ENCODE peak calls at places on chromosomes 13 and 19, in nine cellular contexts. One of them, this sample, is unnamed.

GRCh38 chr19:19170053-19170945 is at the start of gene MEF2B:
- DNase-seq in activated CD4-positive, alpha-beta T cell treated with anti-CD3 and anti-CD28 coated beads for 48 hours: peak; percentile 91
- DNase-seq in anterior cingulate cortex: peak; percentile 64
- DNase-seq in ovary: peak; percentile 37
- DNase-seq in pancreas: peak; percentile 67
- DNase-seq in NCI-H82: peak; percentile 96
- DNase-seq in HFF-Myc: no peak
- DNase-seq in progenitor cell of endocrine pancreas: peak; percentile 77
- DNase-seq in CD8-positive, alpha-beta memory T cell: peak; percentile 80
- DNase-seq in this sample: no peak

GRCh38 chr13:110261166-110262081 is 45.5 kb downstream of the COL4A1 start:
- DNase-seq in CD8-positive, alpha-beta memory T cell: no peak
- DNase-seq in pancreas: no peak
- DNase-seq in anterior cingulate cortex: no peak
- DNase-seq in HFF-Myc: no peak
- DNase-seq in ovary: no peak
- DNase-seq in progenitor cell of endocrine pancreas: no peak
- DNase-seq in NCI-H82: no peak
- DNase-seq in activated CD4-positive, alpha-beta T cell treated with anti-CD3 and anti-CD28 coated beads for 48 hours: no peak
- DNase-seq in this sample: no peak

GRCh38 chr13:111856571-111856970 is 210.4 kb upstream of the SOX1 start:
- DNase-seq in NCI-H82: no peak
- DNase-seq in anterior cingulate cortex: no peak
- DNase-seq in ovary: no peak
- DNase-seq in progenitor cell of endocrine pancreas: no peak
- DNase-seq in HFF-Myc: no peak
- DNase-seq in CD8-positive, alpha-beta memory T cell: no peak
- DNase-seq in pancreas: no peak
- DNase-seq in activated CD4-positive, alpha-beta T cell treated with anti-CD3 and anti-CD28 coated beads for 48 hours: no peak
- DNase-seq in this sample: no peak

GRCh38 chr19:4083677-4084546 is 17.2 kb upstream of the ZBTB7A start:
- DNase-seq in ovary: no peak
- DNase-seq in CD8-positive, alpha-beta memory T cell: no peak
- DNase-seq in pancreas: no peak
- DNase-seq in anterior cingulate cortex: no peak
- DNase-seq in progenitor cell of endocrine pancreas: no peak
- DNase-seq in activated CD4-positive, alpha-beta T cell treated with anti-CD3 and anti-CD28 coated beads for 48 hours: peak; percentile 41
- DNase-seq in NCI-H82: no peak
- DNase-seq in HFF-Myc: no peak
- DNase-seq in this sample: no peak

GRCh38 chr13:42190529-42190928 is 81.4 kb upstream of the AKAP11 start:
- DNase-seq in CD8-positive, alpha-beta memory T cell: no peak
- DNase-seq in HFF-Myc: no peak
- DNase-seq in ovary: no peak
- DNase-seq in activated CD4-positive, alpha-beta T cell treated with anti-CD3 and anti-CD28 coated beads for 48 hours: no peak
- DNase-seq in pancreas: no peak
- DNase-seq in anterior cingulate cortex: no peak
- DNase-seq in progenitor cell of endocrine pancreas: no peak
- DNase-seq in NCI-H82: no peak
- DNase-seq in this sample: no peak

GRCh38 chr19:5460748-5461147 is 5.5 kb downstream of the ZNRF4 start:
- DNase-seq in pancreas: no peak
- DNase-seq in ovary: no peak
- DNase-seq in CD8-positive, alpha-beta memory T cell: no peak
- DNase-seq in NCI-H82: no peak
- DNase-seq in anterior cingulate cortex: no peak
- DNase-seq in activated CD4-positive, alpha-beta T cell treated with anti-CD3 and anti-CD28 coated beads for 48 hours: no peak
- DNase-seq in progenitor cell of endocrine pancreas: no peak
- DNase-seq in HFF-Myc: no peak
- DNase-seq in this sample: no peak

GRCh38 chr19:13149628-13150186 is 468 bp downstream of the STX10 start:
- DNase-seq in CD8-positive, alpha-beta memory T cell: no peak
- DNase-seq in NCI-H82: peak; percentile 67
- DNase-seq in ovary: peak; percentile 49
- DNase-seq in anterior cingulate cortex: no peak
- DNase-seq in pancreas: no peak
- DNase-seq in activated CD4-positive, alpha-beta T cell treated with anti-CD3 and anti-CD28 coated beads for 48 hours: peak; percentile 58
- DNase-seq in HFF-Myc: no peak
- DNase-seq in progenitor cell of endocrine pancreas: peak; percentile 48
- DNase-seq in this sample: no peak

GRCh38 chr13:24202215-24202614 is 41.7 kb downstream of the SPATA13 start:
- DNase-seq in pancreas: no peak
- DNase-seq in activated CD4-positive, alpha-beta T cell treated with anti-CD3 and anti-CD28 coated beads for 48 hours: no peak
- DNase-seq in progenitor cell of endocrine pancreas: no peak
- DNase-seq in HFF-Myc: no peak
- DNase-seq in anterior cingulate cortex: no peak
- DNase-seq in CD8-positive, alpha-beta memory T cell: no peak
- DNase-seq in NCI-H82: no peak
- DNase-seq in ovary: no peak
- DNase-seq in this sample: no peak

GRCh38 chr13:21011378-21011777 is 50.0 kb downstream of the LATS2 start:
- DNase-seq in anterior cingulate cortex: no peak
- DNase-seq in progenitor cell of endocrine pancreas: no peak
- DNase-seq in CD8-positive, alpha-beta memory T cell: no peak
- DNase-seq in HFF-Myc: no peak
- DNase-seq in pancreas: no peak
- DNase-seq in ovary: no peak
- DNase-seq in NCI-H82: no peak
- DNase-seq in activated CD4-positive, alpha-beta T cell treated with anti-CD3 and anti-CD28 coated beads for 48 hours: no peak
- DNase-seq in this sample: no peak

GRCh38 chr19:13154911-13155471 is 4.8 kb downstream of the IER2 start:
- DNase-seq in ovary: peak; percentile 75
- DNase-seq in pancreas: peak; percentile 94
- DNase-seq in activated CD4-positive, alpha-beta T cell treated with anti-CD3 and anti-CD28 coated beads for 48 hours: peak; percentile 90
- DNase-seq in anterior cingulate cortex: peak; percentile 52
- DNase-seq in CD8-positive, alpha-beta memory T cell: peak; percentile 75
- DNase-seq in progenitor cell of endocrine pancreas: peak; percentile 93
- DNase-seq in NCI-H82: peak; percentile 78
- DNase-seq in HFF-Myc: no peak
- DNase-seq in this sample: peak; percentile 61

GRCh38 chr13:44046428-44046827 is 166.7 kb downstream of the LACC1 start:
- DNase-seq in HFF-Myc: no peak
- DNase-seq in CD8-positive, alpha-beta memory T cell: no peak
- DNase-seq in pancreas: no peak
- DNase-seq in activated CD4-positive, alpha-beta T cell treated with anti-CD3 and anti-CD28 coated beads for 48 hours: no peak
- DNase-seq in anterior cingulate cortex: no peak
- DNase-seq in NCI-H82: no peak
- DNase-seq in progenitor cell of endocrine pancreas: no peak
- DNase-seq in ovary: no peak
- DNase-seq in this sample: no peak

GRCh38 chr19:31520633-31521032 is 171.4 kb upstream of the TSHZ3 start:
- DNase-seq in pancreas: no peak
- DNase-seq in anterior cingulate cortex: no peak
- DNase-seq in ovary: no peak
- DNase-seq in activated CD4-positive, alpha-beta T cell treated with anti-CD3 and anti-CD28 coated beads for 48 hours: no peak
- DNase-seq in CD8-positive, alpha-beta memory T cell: no peak
- DNase-seq in progenitor cell of endocrine pancreas: no peak
- DNase-seq in NCI-H82: no peak
- DNase-seq in HFF-Myc: no peak
- DNase-seq in this sample: no peak